ENCODE peak calls at places on chromosomes 3 and 15, in six cellular contexts. L is aorta; H is dorsolateral prefrontal cortex; F is CD8-positive, alpha-beta T cell; Z is H9; R is GM23338. M is an unnamed sample.
A peak's percentile ranks its signal among the peaks of the same experiment; 100 is the strongest.

GRCh38 chr3:61926913-61927312 is 365.5 kb downstream of the PTPRG start:
- DNase-seq in R (no peak), H (no peak), L (no peak), F (no peak), Z (no peak), M (no peak)

GRCh38 chr15:25780479-25781255 is 82.5 kb downstream of the ATP10A start:
- DNase-seq in R (no peak), F (no peak), H (peak; percentile 19), Z (peak; percentile 23), L (no peak), M (no peak)

GRCh38 chr15:48541659-48542334 is 103.7 kb downstream of the FBN1 start:
- DNase-seq in F (no peak), L (peak; percentile 53), H (no peak), Z (no peak), R (no peak), M (no peak)

GRCh38 chr15:87518957-87519356 is 737.6 kb downstream of the NTRK3 start:
- DNase-seq in R (no peak), Z (no peak), H (no peak), L (no peak), F (no peak), M (no peak)

GRCh38 chr15:47819158-47819557 is 101.9 kb downstream of the SEMA6D start:
- DNase-seq in F (no peak), Z (no peak), L (no peak), R (no peak), H (no peak), M (no peak)

GRCh38 chr15:45113380-45113990 is 487 bp downstream of the DUOX2 start:
- DNase-seq in F (no peak), H (no peak), R (no peak), Z (no peak), L (no peak), M (no peak)

GRCh38 chr3:50177346-50177745 is 14.1 kb upstream of the GNAT1 start:
- DNase-seq in H (no peak), R (no peak), L (no peak), Z (no peak), F (no peak), M (no peak)

GRCh38 chr15:88756926-88757325 is 46.3 kb upstream of the ACAN start:
- DNase-seq in L (no peak), H (no peak), F (no peak), Z (no peak), R (no peak), M (no peak)

GRCh38 chr15:40929730-40930429 is 740 bp downstream of the DLL4 start:
- DNase-seq in H (no peak), Z (no peak), L (peak; percentile 73), F (no peak), R (peak; percentile 67), M (no peak)

GRCh38 chr3:102536479-102536878 is 101.7 kb downstream of the ZPLD1 start:
- DNase-seq in Z (no peak), L (no peak), R (peak; percentile 64), F (no peak), H (no peak), M (no peak)

GRCh38 chr15:57916695-57917094 is 148.8 kb downstream of the ALDH1A2 start:
- DNase-seq in R (no peak), Z (no peak), F (no peak), L (no peak), H (no peak), M (no peak)

GRCh38 chr3:51501833-51502561 is 2.2 kb upstream of the DCAF1 start:
- DNase-seq in H (peak; percentile 79), Z (peak; percentile 86), R (peak; percentile 92), F (peak; percentile 71), L (peak; percentile 83), M (peak; percentile 75)

GRCh38 chr3:152076148-152076547 is 192.6 kb upstream of the MBNL1 start:
- DNase-seq in H (no peak), F (no peak), R (no peak), Z (no peak), L (no peak), M (no peak)

GRCh38 chr3:149167898-149168297 is 38.5 kb downstream of the HPS3 start:
- DNase-seq in F (no peak), L (no peak), Z (no peak), R (no peak), H (no peak), M (no peak)

GRCh38 chr15:43316007-43316968 is 14.1 kb downstream of the LCMT2 start:
- DNase-seq in F (no peak), H (no peak), L (no peak), R (no peak), Z (no peak), M (no peak)

GRCh38 chr3:131083190-131083863 is 56.6 kb downstream of the NEK11 start:
- DNase-seq in F (no peak), H (peak; percentile 98), R (peak; percentile 43), L (no peak), Z (peak; percentile 41), M (peak; percentile 82)

GRCh38 chr15:84852212-84852611 is 32.2 kb upstream of the SLC28A1 start:
- DNase-seq in L (no peak), H (no peak), R (no peak), Z (no peak), F (no peak), M (no peak)

GRCh38 chr15:56351362-56351761 is 13.9 kb upstream of the TEX9 start:
- DNase-seq in F (no peak), H (no peak), Z (no peak), R (peak; percentile 48), L (no peak), M (no peak)

GRCh38 chr3:38131621-38132369 is 5.1 kb downstream of the ACAA1 start:
- DNase-seq in F (no peak), L (peak; percentile 60), R (peak; percentile 90), Z (peak; percentile 73), H (no peak), M (no peak)

GRCh38 chr3:118972974-118973373 is 61.7 kb downstream of the IGSF11 start:
- DNase-seq in Z (no peak), L (no peak), R (no peak), F (no peak), H (peak; percentile 69), M (peak; percentile 41)

GRCh38 chr3:65729553-65729952 is 309.2 kb downstream of the MAGI1 start:
- DNase-seq in H (no peak), R (no peak), Z (no peak), F (no peak), L (no peak), M (no peak)

GRCh38 chr3:25831578-25831977 is 41.7 kb downstream of the OXSM start:
- DNase-seq in F (no peak), L (no peak), H (no peak), Z (no peak), R (peak; percentile 41), M (no peak)

GRCh38 chr3:40109641-40110490 is 199.6 kb upstream of the EIF1B start:
- DNase-seq in Z (peak; percentile 55), H (no peak), L (no peak), F (no peak), R (peak; percentile 71), M (no peak)

GRCh38 chr15:64017591-64018163 is 28.6 kb downstream of the DAPK2 start:
- DNase-seq in F (no peak), L (no peak), Z (no peak), H (no peak), R (no peak), M (no peak)

GRCh38 chr15:64013179-64014043 is 32.9 kb downstream of the DAPK2 start:
- DNase-seq in Z (no peak), F (no peak), R (no peak), H (no peak), L (no peak), M (no peak)

GRCh38 chr15:64016257-64016656 is 30.0 kb downstream of the DAPK2 start:
- DNase-seq in Z (no peak), L (no peak), R (no peak), H (no peak), F (no peak), M (no peak)

GRCh38 chr15:64017082-64017588 is 29.1 kb downstream of the DAPK2 start:
- DNase-seq in Z (no peak), L (no peak), F (no peak), H (no peak), R (no peak), M (no peak)

DNA sequence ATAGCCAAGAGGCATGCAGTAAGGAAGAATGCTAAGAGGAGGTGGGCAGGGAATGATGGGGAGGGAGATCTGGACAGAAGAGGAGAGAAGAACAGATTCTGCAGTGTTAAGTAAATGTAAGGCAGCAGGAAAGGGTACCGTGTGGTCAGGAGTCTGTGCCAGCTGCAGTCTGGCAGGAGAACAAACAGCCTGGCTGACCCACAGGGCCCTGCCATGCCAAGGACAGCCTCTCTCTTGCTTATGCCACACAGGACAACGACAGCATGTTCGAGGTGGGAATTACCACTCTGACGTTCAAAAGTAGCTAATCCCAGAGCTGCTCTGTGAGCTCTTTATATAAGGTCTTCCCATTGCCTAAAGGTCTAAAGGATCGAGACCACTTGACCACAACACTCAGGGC is 31.3 kb downstream of the DAPK2 start:
- DNase-seq in F (no peak), H (no peak), R (no peak), Z (no peak), L (no peak), M (no peak)
- H3K27ac ChIP-seq in F (no peak overlapping the region), H (peak overlapping the region; percentile 40), R (no peak overlapping the region), Z (no peak overlapping the region), L (no peak overlapping the region), M (no peak overlapping the region)

GRCh38 chr15:37260255-37260654 is 159.9 kb upstream of the MEIS2 start:
- DNase-seq in H (no peak), F (no peak), L (no peak), R (no peak), Z (no peak), M (no peak)

GRCh38 chr15:37262922-37263608 is 162.7 kb upstream of the MEIS2 start:
- DNase-seq in L (no peak), Z (no peak), H (no peak), F (no peak), R (no peak), M (no peak)

GRCh38 chr15:37261685-37262084 is 161.3 kb upstream of the MEIS2 start:
- DNase-seq in H (no peak), R (no peak), Z (no peak), L (no peak), F (no peak), M (no peak)
- H3K27ac ChIP-seq in H (no peak overlapping the region), R (no peak overlapping the region), Z (no peak overlapping the region), L (no peak overlapping the region), F (no peak overlapping the region), M (no peak overlapping the region)

GRCh38 chr15:93044301-93045190 is 44.5 kb downstream of the RGMA start:
- DNase-seq in R (no peak), H (no peak), Z (no peak), F (no peak), L (peak; percentile 37), M (no peak)
- H3K27ac ChIP-seq in R (no peak overlapping the region), H (no peak overlapping the region), Z (no peak overlapping the region), F (no peak overlapping the region), L (no peak overlapping the region), M (no peak overlapping the region)

GRCh38 chr15:64854526-64854925 is 12.8 kb downstream of the PLEKHO2 start:
- DNase-seq in R (no peak), H (no peak), F (no peak), L (peak; percentile 42), Z (peak; percentile 16), M (no peak)

GRCh38 chr15:64847876-64848716 is 6.4 kb downstream of the PLEKHO2 start:
- DNase-seq in R (no peak), F (no peak), L (peak; percentile 30), H (no peak), Z (no peak), M (no peak)

GRCh38 chr15:64854041-64854440 is 12.3 kb downstream of the PLEKHO2 start:
- DNase-seq in H (no peak), L (peak; percentile 53), F (no peak), Z (peak; percentile 21), R (no peak), M (no peak)

GRCh38 chr15:64850778-64851502 is 9.2 kb downstream of the PLEKHO2 start:
- DNase-seq in R (no peak), L (peak; percentile 21), F (no peak), Z (peak; percentile 26), H (no peak), M (no peak)

GRCh38 chr15:64851503-64851840 is 9.8 kb downstream of the PLEKHO2 start:
- DNase-seq in Z (peak; percentile 43), F (no peak), L (peak; percentile 49), R (peak; percentile 72), H (no peak), M (no peak)
- H3K27ac ChIP-seq in Z (no peak overlapping the region), F (no peak overlapping the region), L (no peak overlapping the region), R (peak overlapping the region; percentile 42), H (no peak overlapping the region), M (peak overlapping the region; percentile 30)

M was measured in caudate nucleus.